ENCODE peak calls at places on chromosomes 16 and 17, in six cellular contexts. F is stimulated activated CD8-positive, alpha-beta memory T cell treated with anti-CD3 and anti-CD28 coated beads, Interleukin-4, amount 100 ng/mL, for 24 hours; K is H9; D is HFFc6; O is activated CD4-positive, CD25-positive, alpha-beta regulatory T cell; E is left ventricle myocardium inferior. M is an unnamed sample.
A peak's percentile ranks its signal among the peaks of the same experiment; 100 is the strongest.

GRCh38 chr17:62134397-62134796 is 69.3 kb upstream of the MED13 start:
- DNase-seq in F (no peak), K (no peak), D (peak; percentile 33), O (no peak), E (no peak), M (no peak)

GRCh38 chr17:49694847-49695697 is 12.7 kb downstream of the SLC35B1 start:
- DNase-seq in F (peak; percentile 65), K (peak; percentile 62), D (no peak), O (peak; percentile 40), E (peak; percentile 51), M (no peak)

GRCh38 chr17:49209061-49209571 is 1.3 kb downstream of the GNGT2 start:
- DNase-seq in F (no peak), K (no peak), D (no peak), O (no peak), E (no peak), M (no peak)

GRCh38 chr17:81647640-81648012 is 8.7 kb downstream of the PDE6G start:
- DNase-seq in F (no peak), K (peak; percentile 46), D (no peak), O (no peak), E (no peak), M (no peak)

GRCh38 chr16:79800016-79800608 is 199.6 kb upstream of the MAF start:
- DNase-seq in F (no peak), K (no peak), D (no peak), O (no peak), E (no peak), M (no peak)

GRCh38 chr17:57735707-57736106 is 9.4 kb downstream of the CCDC182 start:
- DNase-seq in F (no peak), K (peak; percentile 77), D (no peak), O (no peak), E (no peak), M (no peak)

GRCh38 chr17:47732399-47733046 is 513 bp upstream of the TBX21 start:
- DNase-seq in F (no peak), K (peak; percentile 49), D (no peak), O (no peak), E (no peak), M (no peak)

GRCh38 chr16:1351582-1352362 is at the start of the genes GNPTG and TSR3:
- DNase-seq in F (peak; percentile 80), K (peak; percentile 80), D (peak; percentile 81), O (peak; percentile 79), E (peak; percentile 87), M (no peak)

GRCh38 chr16:88856122-88856827 is 472 bp downstream of the GALNS start:
- DNase-seq in F (no peak), K (peak; percentile 59), D (no peak), O (no peak), E (no peak), M (no peak)

GRCh38 chr17:41024702-41025101 is 2.3 kb downstream of the KRTAP1-5 start:
- DNase-seq in F (no peak), K (no peak), D (no peak), O (no peak), E (no peak), M (no peak)

GRCh38 chr16:52238710-52239109 is 308.2 kb downstream of the TOX3 start:
- DNase-seq in F (no peak), K (no peak), D (no peak), O (no peak), E (no peak), M (no peak)

GRCh38 chr17:19424934-19425868 is 14.2 kb downstream of the RNF112 start:
- DNase-seq in F (no peak), K (no peak), D (peak; percentile 35), O (no peak), E (no peak), M (no peak)

GRCh38 chr16:73154063-73154870 is 106.3 kb upstream of the ZFHX3 start:
- DNase-seq in F (no peak), K (no peak), D (no peak), O (no peak), E (peak; percentile 48), M (no peak)

GRCh38 chr17:79698086-79698690 is 32.6 kb upstream of the ENPP7 start:
- DNase-seq in F (no peak), K (no peak), D (no peak), O (no peak), E (no peak), M (no peak)

GRCh38 chr17:1643999-1644492 is 1.5 kb downstream of the SCARF1 start:
- DNase-seq in F (no peak), K (no peak), D (no peak), O (no peak), E (no peak), M (no peak)

GRCh38 chr16:30651124-30652004 is 604 bp downstream of the PRR14 start:
- DNase-seq in F (peak; percentile 72), K (peak; percentile 71), D (peak; percentile 54), O (peak; percentile 66), E (peak; percentile 74), M (no peak)

GRCh38 chr16:77834600-77834963 is 46.2 kb downstream of the VAT1L start:
- DNase-seq in F (no peak), K (no peak), D (no peak), O (no peak), E (no peak), M (no peak)